ENCODE peak calls at places on chromosomes 4 and X, in nine cellular contexts. C is GM13977, B is colonic mucosa, S is NB4, M is tibial artery, N is foreskin fibroblast, R is endothelial cell, X is GM13976, T is IMR-90. G is an unnamed sample.

GRCh38 chrX:63581906-63582305 is 203.1 kb downstream of the ARHGEF9 start:
- DNase-seq in C (no peak), B (no peak), S (no peak), M (no peak), N (no peak), R (no peak), X (no peak), T (no peak), G (no peak)

GRCh38 chr4:121711263-121712000 is 14.7 kb upstream of the ANXA5 start:
- DNase-seq in C (peak; percentile 44), B (peak; percentile 59), S (peak; percentile 93), M (peak; percentile 89), N (peak; percentile 98), R (peak; percentile 75), X (peak; percentile 64), T (peak; percentile 97), G (peak; percentile 85)

GRCh38 chr4:125765936-125766335 is 451.2 kb downstream of the FAT4 start:
- DNase-seq in C (no peak), B (no peak), S (no peak), M (no peak), N (no peak), R (no peak), X (no peak), T (peak; percentile 61), G (no peak)

GRCh38 chr4:68905598-68906237 is 45.9 kb downstream of the UGT2A3 start:
- DNase-seq in C (no peak), B (peak; percentile 50), S (no peak), M (no peak), N (no peak), R (no peak), X (no peak), T (no peak), G (no peak)

GRCh38 chr4:143260750-143261149 is 75.9 kb upstream of the GAB1 start:
- DNase-seq in C (no peak), B (no peak), S (no peak), M (no peak), N (peak; percentile 43), R (no peak), X (no peak), T (peak; percentile 32), G (peak; percentile 27)

GRCh38 chr4:156634612-156635011 is 337.0 kb downstream of the PDGFC start:
- DNase-seq in C (no peak), B (no peak), S (no peak), M (no peak), N (no peak), R (no peak), X (no peak), T (peak; percentile 21), G (no peak)

GRCh38 chr4:136749988-136750387 is 782.3 kb downstream of the PCDH18 start:
- DNase-seq in C (no peak), B (no peak), S (no peak), M (no peak), N (no peak), R (no peak), X (no peak), T (no peak), G (no peak)

GRCh38 chrX:130079824-130080406 is 30.4 kb downstream of the ELF4 start:
- DNase-seq in C (peak; percentile 71), B (peak; percentile 73), S (peak; percentile 72), M (peak; percentile 59), N (peak; percentile 54), R (peak; percentile 53), X (peak; percentile 63), T (peak; percentile 75), G (peak; percentile 63)

GRCh38 chrX:103498786-103499185 is 20.5 kb downstream of the RAB40A start:
- DNase-seq in C (no peak), B (no peak), S (no peak), M (no peak), N (no peak), R (no peak), X (no peak), T (no peak), G (no peak)

GRCh38 chrX:118682258-118683014 is 45.0 kb upstream of the IL13RA1 start:
- DNase-seq in C (no peak), B (no peak), S (no peak), M (no peak), N (no peak), R (no peak), X (no peak), T (no peak), G (no peak)

GRCh38 chr4:38832624-38833528 is 23.7 kb downstream of the TLR6 start:
- DNase-seq in C (no peak), B (no peak), S (no peak), M (no peak), N (no peak), R (no peak), X (no peak), T (no peak), G (no peak)
- TF ChIP-seq CTCF in C (no peak), B (no peak), S (peak; percentile 11), M (no peak), N (no peak), R (peak; percentile 36), X (no peak), T (no peak), G (peak; percentile 24)

GRCh38 chr4:27318740-27319139 is 458.1 kb downstream of the STIM2 start:
- DNase-seq in C (peak; percentile 14), B (peak; percentile 60), S (peak; percentile 56), M (no peak), N (peak; percentile 0), R (peak; percentile 46), X (peak; percentile 3), T (peak; percentile 17), G (peak; percentile 10)
- TF ChIP-seq CTCF in C (peak; percentile 37), B (no peak), S (peak; percentile 62), M (no peak), N (peak; percentile 58), R (no peak), X (peak; percentile 17), T (peak; percentile 41), G (peak; percentile 54)

GRCh38 chrX:85627363-85627762 is 247.9 kb upstream of the POF1B start:
- DNase-seq in C (no peak), B (no peak), S (no peak), M (no peak), N (no peak), R (no peak), X (no peak), T (peak; percentile 5), G (no peak)
- TF ChIP-seq CTCF in C (peak; percentile 37), B (peak; percentile 24), S (no peak), M (no peak), N (peak; percentile 29), R (peak; percentile 31), X (peak; percentile 27), T (peak; percentile 46), G (peak; percentile 12)

GRCh38 chr4:80370635-80371034 is 35.1 kb downstream of the CFAP299 start:
- DNase-seq in C (no peak), B (no peak), S (no peak), M (no peak), N (no peak), R (no peak), X (no peak), T (no peak), G (no peak)

GRCh38 chr4:80365928-80366327 is 30.4 kb downstream of the CFAP299 start:
- DNase-seq in C (peak; percentile 53), B (peak; percentile 58), S (peak; percentile 54), M (no peak), N (peak; percentile 68), R (peak; percentile 58), X (peak; percentile 41), T (peak; percentile 76), G (peak; percentile 60)

GRCh38 chr4:80362578-80363181 is 27.1 kb downstream of the CFAP299 start:
- DNase-seq in C (peak; percentile 29), B (peak; percentile 50), S (peak; percentile 53), M (no peak), N (peak; percentile 13), R (peak; percentile 64), X (peak; percentile 30), T (peak; percentile 51), G (no peak)

GRCh38 chr4:80371046-80371445 is 35.5 kb downstream of the CFAP299 start:
- DNase-seq in C (no peak), B (no peak), S (no peak), M (no peak), N (no peak), R (no peak), X (no peak), T (no peak), G (no peak)

GRCh38 chr4:80367737-80368136 is 32.2 kb downstream of the CFAP299 start:
- DNase-seq in C (no peak), B (no peak), S (no peak), M (no peak), N (peak; percentile 29), R (no peak), X (no peak), T (peak; percentile 65), G (peak; percentile 2)
- TF ChIP-seq CTCF in C (no peak), B (no peak), S (no peak), M (no peak), N (no peak), R (no peak), X (no peak), T (no peak), G (no peak)

DNA sequence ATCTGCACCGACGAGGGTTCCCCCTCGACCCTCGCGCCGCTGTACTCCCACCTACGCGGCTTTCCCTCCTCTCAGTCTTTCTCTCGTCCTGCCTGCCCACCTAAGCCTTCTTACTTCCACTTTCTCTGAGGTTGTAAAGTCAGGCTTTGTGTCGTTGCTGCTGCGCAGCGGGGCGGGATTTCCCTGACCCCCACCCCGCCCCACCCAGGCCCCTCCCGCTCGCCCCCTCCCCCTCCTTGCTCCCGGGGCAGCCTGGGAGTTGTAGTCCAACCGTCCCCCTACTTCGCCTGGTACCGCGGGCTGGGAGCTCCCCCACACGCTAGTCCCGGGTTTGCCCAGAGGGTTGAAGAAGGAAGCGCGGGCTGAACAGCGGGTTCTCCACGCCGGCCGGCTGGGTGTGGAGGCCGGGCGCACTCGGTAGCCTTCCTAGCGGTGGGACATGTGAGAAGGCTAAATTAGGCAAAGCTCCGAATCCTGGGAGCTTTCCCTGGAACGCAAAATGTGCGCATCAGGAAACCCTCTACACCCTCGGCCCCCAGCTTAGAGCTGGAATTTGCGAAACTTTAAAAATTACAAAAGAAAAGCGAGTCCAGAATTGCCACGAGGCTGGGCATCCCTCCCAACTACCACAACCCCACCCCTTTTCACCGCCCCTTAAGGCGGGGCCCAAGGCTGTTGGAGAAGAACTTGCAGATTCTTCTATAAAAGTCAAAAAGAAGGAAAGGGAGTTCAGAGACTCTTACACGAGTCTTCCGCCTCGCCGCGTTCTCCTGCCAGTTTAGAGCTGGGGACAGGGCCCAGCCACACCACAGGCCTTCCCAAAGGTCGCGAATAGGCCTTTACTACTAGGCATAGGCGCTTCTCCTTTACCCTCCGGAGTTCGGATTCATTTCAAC is at the start of gene ATP11C:
- DNase-seq in C (peak; percentile 79), B (peak; percentile 85), S (peak; percentile 91), M (peak; percentile 80), N (peak; percentile 78), R (peak; percentile 74), X (peak; percentile 86), T (peak; percentile 83), G (peak; percentile 38)
- TF ChIP-seq CTCF in C (peak; percentile 46), B (no peak), S (no peak), M (no peak), N (no peak), R (no peak), X (peak; percentile 14), T (peak; percentile 34), G (no peak)

DNA sequence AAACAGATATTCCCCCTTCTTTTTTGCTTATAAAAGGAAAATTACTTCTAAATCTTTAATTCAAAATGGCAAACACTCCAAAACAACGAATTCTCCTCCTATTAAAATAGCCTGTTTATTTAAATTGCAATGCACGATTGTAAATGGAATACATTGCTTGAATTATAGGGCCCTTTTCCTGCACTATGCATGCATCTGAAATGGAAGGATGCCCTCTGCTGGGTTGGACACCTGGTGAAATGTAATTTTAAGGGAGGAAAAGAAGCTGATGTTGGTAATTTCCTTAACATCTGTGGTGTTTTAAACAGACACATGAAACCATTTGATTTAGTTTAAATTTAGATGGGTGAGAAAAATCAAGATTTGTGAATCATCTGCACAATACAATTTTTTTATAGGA is 72.8 kb downstream of the GRXCR1 start:
- DNase-seq in C (no peak), B (no peak), S (peak; percentile 7), M (no peak), N (no peak), R (peak; percentile 6), X (no peak), T (no peak), G (no peak)
- TF ChIP-seq CTCF in C (peak; percentile 7), B (no peak), S (no peak), M (no peak), N (no peak), R (no peak), X (no peak), T (no peak), G (no peak)

G was measured in HFF-Myc.